ENCODE peak calls at places on chromosomes 3 and 15, in four cellular contexts. S, F, O and M are unnamed samples.

GRCh38 chr3:37864904-37865303 is 3.2 kb downstream of the CTDSPL start:
- DNase-seq in S (no peak), F (no peak), O (no peak), M (no peak)

GRCh38 chr3:86416334-86416733 is 574.6 kb downstream of the VGLL3 start:
- DNase-seq in S (no peak), F (no peak), O (no peak), M (no peak)

GRCh38 chr3:164779816-164780215 is 298.5 kb downstream of the SI start:
- DNase-seq in O (no peak), F (no peak), S (no peak), M (no peak)

GRCh38 chr3:191235331-191236314 is 36.6 kb downstream of the OSTN start:
- DNase-seq in S (no peak), O (peak; percentile 63), F (no peak), M (no peak)

GRCh38 chr15:86690566-86690965 is 610.9 kb downstream of the AGBL1 start:
- DNase-seq in F (no peak), O (no peak), S (no peak), M (no peak)

GRCh38 chr3:5427021-5427420 is 239.5 kb downstream of the EDEM1 start:
- DNase-seq in O (no peak), F (no peak), S (no peak), M (no peak)

GRCh38 chr3:21435871-21436270 is 315.1 kb downstream of the ZNF385D start:
- DNase-seq in O (peak; percentile 92), S (no peak), F (no peak), M (no peak)

GRCh38 chr3:9552252-9552999 is 1.2 kb downstream of the LHFPL4 start:
- DNase-seq in O (peak; percentile 41), F (no peak), S (peak; percentile 5), M (peak; percentile 53)

GRCh38 chr3:14816359-14816758 is 2.4 kb upstream of the FGD5 start:
- DNase-seq in O (no peak), F (no peak), S (no peak), M (no peak)

GRCh38 chr3:51942603-51943450 is 664 bp downstream of the PARP3 start:
- DNase-seq in F (peak; percentile 69), O (peak; percentile 52), S (peak; percentile 42), M (peak; percentile 79)

GRCh38 chr3:193095366-193095765 is 145.7 kb upstream of the PLAAT1 start:
- DNase-seq in F (no peak), O (no peak), S (no peak), M (no peak)

GRCh38 chr3:124878561-124879394 is 8.4 kb downstream of the ITGB5 start:
- DNase-seq in F (no peak), O (peak; percentile 95), S (no peak), M (peak; percentile 74)

GRCh38 chr3:189949580-189949979 is 171.1 kb downstream of the P3H2 start:
- DNase-seq in S (no peak), F (no peak), O (no peak), M (no peak)

GRCh38 chr3:181329024-181329423 is 339.5 kb upstream of the DNAJC19 start:
- DNase-seq in S (no peak), O (no peak), F (no peak), M (no peak)

GRCh38 chr3:3992312-3992874 is 193.2 kb downstream of the LRRN1 start:
- DNase-seq in F (no peak), S (no peak), O (no peak), M (no peak)

GRCh38 chr3:125017406-125017805 is 38.4 kb downstream of the HEG1 start:
- DNase-seq in F (no peak), O (no peak), S (no peak), M (no peak)

GRCh38 chr15:34582461-34583357 is 742 bp downstream of the GOLGA8B start:
- DNase-seq in S (peak; percentile 19), F (peak; percentile 77), O (peak; percentile 8), M (peak; percentile 54)

GRCh38 chr3:116864627-116864927 is 155.0 kb downstream of the TUSC7 start:
- DNase-seq in F (no peak), S (no peak), O (no peak), M (no peak)

GRCh38 chr15:58285921-58286278 is 145.9 kb upstream of the LIPC start:
- DNase-seq in S (no peak), O (peak; percentile 2), F (no peak), M (no peak)

GRCh38 chr3:156400735-156401134 is 154.2 kb downstream of the SSR3 start:
- DNase-seq in O (no peak), S (no peak), F (no peak), M (no peak)

GRCh38 chr3:85316252-85316651 is 357.5 kb downstream of the CADM2 start:
- DNase-seq in S (no peak), O (no peak), F (no peak), M (no peak)

GRCh38 chr3:98519351-98519750 is 3.4 kb downstream of the CLDND1 start:
- DNase-seq in F (no peak), S (no peak), O (peak; percentile 35), M (no peak)

GRCh38 chr15:99474981-99475753 is 90.6 kb upstream of the MEF2A start:
- DNase-seq in S (no peak), O (no peak), F (no peak), M (no peak)

GRCh38 chr15:48470096-48470495 is 138.9 kb downstream of the DUT start:
- DNase-seq in S (no peak), F (no peak), O (no peak), M (no peak)

GRCh38 chr3:52471371-52472238 is 16.2 kb downstream of the NISCH start:
- DNase-seq in F (peak; percentile 95), O (peak; percentile 30), S (no peak), M (peak; percentile 83)

GRCh38 chr15:99435138-99435695 is 130.6 kb upstream of the MEF2A start:
- DNase-seq in F (no peak), O (no peak), S (no peak), M (peak; percentile 70)

GRCh38 chr15:81338422-81339007 is 14.6 kb upstream of the STARD5 start:
- DNase-seq in O (peak; percentile 92), F (no peak), S (no peak), M (peak; percentile 71)

GRCh38 chr3:130688677-130689076 is 58.0 kb downstream of the PIK3R4 start:
- DNase-seq in O (no peak), S (no peak), F (no peak), M (no peak)

GRCh38 chr15:88834211-88834812 is 31.1 kb downstream of the ACAN start:
- DNase-seq in F (no peak), O (peak; percentile 63), S (peak; percentile 10), M (peak; percentile 89)

GRCh38 chr3:172285844-172286243 is 162.4 kb downstream of the GHSR start:
- DNase-seq in O (peak; percentile 70), F (no peak), S (no peak), M (no peak)

GRCh38 chr3:150072576-150072975 is 101.9 kb upstream of the PFN2 start:
- DNase-seq in O (no peak), F (no peak), S (no peak), M (no peak)

GRCh38 chr3:153673853-153674252 is 447.3 kb upstream of the ARHGEF26 start:
- DNase-seq in F (no peak), S (no peak), O (no peak), M (no peak)

GRCh38 chr3:83093222-83093572 is 1331.8 kb upstream of the GBE1 start:
- DNase-seq in F (no peak), O (no peak), S (no peak), M (no peak)
- H3K27ac ChIP-seq in F (peak overlapping the region; percentile 16), O (no peak overlapping the region), S (no peak overlapping the region), M (no peak overlapping the region)

GRCh38 chr15:101233651-101234281 is 18.1 kb downstream of the CHSY1 start:
- DNase-seq in F (no peak), O (no peak), S (no peak), M (no peak)
- H3K36me3 ChIP-seq in F (no peaks in the 10 kb centered on the region), O (peaks cover 25% of the 10 kb centered on the region), S (peaks cover 7% of the 10 kb centered on the region), M (no peaks in the 10 kb centered on the region)

GRCh38 chr15:90419738-90420487 is 31.9 kb downstream of the IQGAP1 start:
- DNase-seq in S (no peak), F (no peak), O (peak; percentile 92), M (no peak)
- H3K27ac ChIP-seq in S (no peak overlapping the region), F (no peak overlapping the region), O (peak overlapping the region; percentile 80), M (peak overlapping the region; percentile 93)

GRCh38 chr3:71433631-71434030 is 149.9 kb downstream of the FOXP1 start:
- DNase-seq in S (no peak), O (no peak), F (no peak), M (no peak)
- H3K36me3 ChIP-seq in S (peaks cover 9% of the 10 kb centered on the region), O (no peaks in the 10 kb centered on the region), F (no peaks in the 10 kb centered on the region), M (no peaks in the 10 kb centered on the region)

GRCh38 chr3:64295594-64295993 is 70.3 kb upstream of the PRICKLE2 start:
- DNase-seq in S (no peak), F (no peak), O (peak; percentile 94), M (no peak)
- H3K27ac ChIP-seq in S (no peak overlapping the region), F (no peak overlapping the region), O (no peak overlapping the region), M (no peak overlapping the region)

GRCh38 chr3:105679951-105680350 is 188.9 kb downstream of the CBLB start:
- DNase-seq in F (no peak), S (no peak), O (no peak), M (no peak)
- H3K36me3 ChIP-seq in F (peaks cover 5% of the 10 kb centered on the region), S (peaks cover 21% of the 10 kb centered on the region), O (peaks cover 12% of the 10 kb centered on the region), M (peaks cover 3% of the 10 kb centered on the region)

GRCh38 chr15:85543741-85544155 is 163.3 kb downstream of the AKAP13 start:
- DNase-seq in S (peak; percentile 53), F (peak; percentile 77), O (no peak), M (peak; percentile 74)
- H3K27ac ChIP-seq in S (no peak overlapping the region), F (peak overlapping the region; percentile 32), O (no peak overlapping the region), M (no peak overlapping the region)

GRCh38 chr3:33063651-33064051 is 33.3 kb downstream of the GLB1 start:
- DNase-seq in S (peak; percentile 35), F (no peak), O (peak; percentile 23), M (no peak)
- H3K36me3 ChIP-seq in S (peaks cover 3% of the 10 kb centered on the region), F (no peaks in the 10 kb centered on the region), O (peaks cover 25% of the 10 kb centered on the region), M (no peaks in the 10 kb centered on the region)

GRCh38 chr15:78853500-78853899 is 19.2 kb upstream of the MORF4L1 start:
- DNase-seq in O (no peak), F (no peak), S (no peak), M (no peak)

GRCh38 chr15:78859971-78860733 is 12.5 kb upstream of the MORF4L1 start:
- DNase-seq in S (peak; percentile 65), O (peak; percentile 81), F (peak; percentile 75), M (peak; percentile 91)

GRCh38 chr15:78850926-78851600 is 21.6 kb upstream of the MORF4L1 start:
- DNase-seq in F (no peak), O (no peak), S (no peak), M (no peak)

GRCh38 chr15:78854973-78855372 is 17.7 kb upstream of the MORF4L1 start:
- DNase-seq in S (no peak), F (no peak), O (no peak), M (no peak)

GRCh38 chr15:78855746-78856145 is 16.9 kb upstream of the MORF4L1 start:
- DNase-seq in F (no peak), O (peak; percentile 78), S (no peak), M (no peak)
- H3K27ac ChIP-seq in F (no peak overlapping the region), O (no peak overlapping the region), S (no peak overlapping the region), M (no peak overlapping the region)